ENCODE peak calls at places on chromosomes 7 and 10, in four cellular contexts. One of them, this sample, is unnamed.

GRCh38 chr10:117860823-117861222 is 185.9 kb downstream of the RAB11FIP2 start:
- DNase-seq in K562: peak
- DNase-seq in HL-60: no peak
- DNase-seq in GM12878: no peak
- DNase-seq in this sample: no peak

GRCh38 chr10:48199580-48200377 is 74.7 kb downstream of the FRMPD2 start:
- DNase-seq in HL-60: peak
- DNase-seq in K562: no peak
- DNase-seq in GM12878: no peak
- DNase-seq in this sample: no peak

GRCh38 chr10:34824870-34825269 is 9.8 kb upstream of the PARD3 start:
- DNase-seq in GM12878: no peak
- DNase-seq in K562: no peak
- DNase-seq in HL-60: no peak
- DNase-seq in this sample: no peak

GRCh38 chr10:25285809-25286208 is 111.0 kb downstream of the GPR158 start:
- DNase-seq in K562: no peak
- DNase-seq in GM12878: no peak
- DNase-seq in HL-60: no peak
- DNase-seq in this sample: no peak

GRCh38 chr7:115240242-115240641 is 318.3 kb downstream of the MDFIC start:
- DNase-seq in GM12878: no peak
- DNase-seq in HL-60: no peak
- DNase-seq in K562: no peak
- DNase-seq in this sample: no peak

GRCh38 chr10:74977913-74978847 is 133.3 kb upstream of the SAMD8 start:
- DNase-seq in K562: no peak
- DNase-seq in HL-60: peak
- DNase-seq in GM12878: peak
- DNase-seq in this sample: no peak

GRCh38 chr7:138875794-138876193 is 77.8 kb upstream of the ATP6V0A4 start:
- DNase-seq in GM12878: no peak
- DNase-seq in HL-60: no peak
- DNase-seq in K562: no peak
- DNase-seq in this sample: no peak

GRCh38 chr7:139560678-139561077 is 37.2 kb downstream of the CLEC2L start:
- DNase-seq in K562: peak
- DNase-seq in GM12878: no peak
- DNase-seq in HL-60: no peak
- DNase-seq in this sample: no peak

GRCh38 chr7:96169439-96169838 is 152.5 kb downstream of the SLC25A13 start:
- DNase-seq in HL-60: no peak
- DNase-seq in GM12878: no peak
- DNase-seq in K562: no peak
- DNase-seq in this sample: no peak

GRCh38 chr10:1545524-1545923 is 191.8 kb downstream of the ADARB2 start:
- DNase-seq in K562: no peak
- DNase-seq in GM12878: no peak
- DNase-seq in HL-60: no peak
- DNase-seq in this sample: no peak

GRCh38 chr7:71871446-71871845 is 540.7 kb downstream of the CALN1 start:
- DNase-seq in HL-60: no peak
- DNase-seq in GM12878: no peak
- DNase-seq in K562: peak
- DNase-seq in this sample: no peak

GRCh38 chr7:153091477-153091876 is 331.9 kb downstream of the ACTR3B start:
- DNase-seq in K562: no peak
- DNase-seq in GM12878: no peak
- DNase-seq in HL-60: no peak
- DNase-seq in this sample: no peak

GRCh38 chr7:46932656-46933424 is 649.1 kb downstream of the TNS3 start:
- DNase-seq in HL-60: no peak
- DNase-seq in GM12878: no peak
- DNase-seq in K562: no peak
- DNase-seq in this sample: no peak

GRCh38 chr10:14779053-14779649 is 4.5 kb upstream of the FAM107B start:
- DNase-seq in GM12878: no peak
- DNase-seq in HL-60: no peak
- DNase-seq in K562: no peak
- DNase-seq in this sample: no peak

GRCh38 chr7:4132221-4132620 is 549.9 kb upstream of the FOXK1 start:
- DNase-seq in HL-60: no peak
- DNase-seq in K562: no peak
- DNase-seq in GM12878: no peak
- DNase-seq in this sample: no peak

GRCh38 chr7:47648301-47648900 is 66.5 kb upstream of the TNS3 start:
- DNase-seq in HL-60: no peak
- DNase-seq in K562: no peak
- DNase-seq in GM12878: no peak
- DNase-seq in this sample: no peak

GRCh38 chr7:114085592-114086490 is 167.0 kb upstream of the PPP1R3A start:
- DNase-seq in HL-60: peak
- DNase-seq in K562: no peak
- DNase-seq in GM12878: no peak
- DNase-seq in this sample: no peak

GRCh38 chr7:79284226-79284625 is 169.2 kb downstream of the MAGI2 start:
- DNase-seq in GM12878: no peak
- DNase-seq in HL-60: no peak
- DNase-seq in K562: no peak
- DNase-seq in this sample: no peak

GRCh38 chr7:105307163-105307672 is 81.5 kb downstream of the SRPK2 start:
- DNase-seq in GM12878: no peak
- DNase-seq in HL-60: no peak
- DNase-seq in K562: no peak
- DNase-seq in this sample: no peak

GRCh38 chr7:112103246-112103645 is 103.0 kb downstream of the DOCK4 start:
- DNase-seq in K562: no peak
- DNase-seq in HL-60: peak
- DNase-seq in GM12878: no peak
- DNase-seq in this sample: no peak

GRCh38 chr10:118590334-118590733 is 5.1 kb downstream of the PRLHR start:
- DNase-seq in K562: no peak
- DNase-seq in GM12878: no peak
- DNase-seq in HL-60: no peak
- DNase-seq in this sample: no peak

GRCh38 chr10:4159173-4159572 is 374.2 kb upstream of the KLF6 start:
- DNase-seq in K562: no peak
- DNase-seq in HL-60: no peak
- DNase-seq in GM12878: no peak
- DNase-seq in this sample: no peak

GRCh38 chr7:111333010-111333409 is 229.3 kb downstream of the IMMP2L start:
- DNase-seq in K562: no peak
- DNase-seq in HL-60: no peak
- DNase-seq in GM12878: no peak
- DNase-seq in this sample: no peak

GRCh38 chr7:100583132-100584045 is 2.5 kb downstream of the LRCH4 start:
- DNase-seq in HL-60: peak
- DNase-seq in K562: no peak
- DNase-seq in GM12878: peak
- DNase-seq in this sample: no peak

GRCh38 chr10:100138921-100139496 is 46.8 kb downstream of the ERLIN1 start:
- DNase-seq in HL-60: no peak
- DNase-seq in GM12878: no peak
- DNase-seq in K562: no peak
- DNase-seq in this sample: no peak

GRCh38 chr10:34698979-34699378 is 116.1 kb downstream of the PARD3 start:
- DNase-seq in HL-60: no peak
- DNase-seq in GM12878: no peak
- DNase-seq in K562: no peak
- DNase-seq in this sample: no peak

GRCh38 chr10:58189269-58189668 is 78.4 kb downstream of the IPMK start:
- DNase-seq in HL-60: no peak
- DNase-seq in GM12878: no peak
- DNase-seq in K562: no peak
- DNase-seq in this sample: no peak

GRCh38 chr7:44320794-44321371 is 4.5 kb downstream of the CAMK2B start:
- DNase-seq in HL-60: no peak
- DNase-seq in GM12878: no peak
- DNase-seq in K562: no peak
- DNase-seq in this sample: no peak

GRCh38 chr10:112827951-112828350 is 122.1 kb upstream of the TCF7L2 start:
- DNase-seq in HL-60: no peak
- DNase-seq in K562: no peak
- DNase-seq in GM12878: no peak
- DNase-seq in this sample: no peak

GRCh38 chr7:76233538-76234281 is 32.0 kb downstream of the SRRM3 start:
- DNase-seq in GM12878: no peak
- DNase-seq in HL-60: no peak
- DNase-seq in K562: peak
- DNase-seq in this sample: no peak

GRCh38 chr7:47297120-47297519 is 284.8 kb downstream of the TNS3 start:
- DNase-seq in K562: no peak
- DNase-seq in GM12878: no peak
- DNase-seq in HL-60: no peak
- DNase-seq in this sample: no peak

GRCh38 chr10:123149568-123150228 is 1.8 kb downstream of the HMX2 start:
- DNase-seq in GM12878: no peak
- DNase-seq in HL-60: no peak
- DNase-seq in K562: no peak
- DNase-seq in this sample: no peak

GRCh38 chr7:111083423-111083822 is 7.5 kb upstream of the LRRN3 start:
- DNase-seq in GM12878: peak
- DNase-seq in HL-60: peak
- DNase-seq in K562: no peak
- DNase-seq in this sample: peak

DNA sequence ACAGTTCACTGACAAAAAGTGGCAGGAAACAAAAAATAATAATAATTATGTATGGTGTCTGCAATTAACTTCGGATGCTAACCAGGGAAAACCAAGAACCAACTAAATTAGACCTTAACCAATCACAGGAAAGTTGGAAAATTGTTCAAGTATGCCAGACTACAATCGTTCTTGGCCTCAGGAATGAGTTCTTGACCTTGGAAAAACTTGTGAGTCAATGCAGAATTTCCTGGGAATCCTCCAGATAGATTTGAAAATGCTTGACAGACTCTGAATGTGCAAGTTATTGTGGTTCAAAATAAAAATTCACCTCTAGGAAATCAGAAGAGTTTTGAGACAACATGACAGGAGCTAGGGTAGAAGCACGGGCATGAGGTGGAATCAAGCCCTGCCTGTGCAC is 171.5 kb downstream of the C7orf25 start:
- DNase-seq in HL-60: no peak
- DNase-seq in GM12878: no peak
- DNase-seq in K562: no peak
- DNase-seq in this sample: no peak
- TF ChIP-seq SPI1 in HL-60: no peak
- TF ChIP-seq SPI1 in GM12878: no peak
- TF ChIP-seq SPI1 in K562: no peak
- TF ChIP-seq SPI1 in this sample: no peak

GRCh38 chr10:84765656-84766055 is 437.3 kb downstream of the CCSER2 start:
- DNase-seq in HL-60: no peak
- DNase-seq in K562: no peak
- DNase-seq in GM12878: no peak
- DNase-seq in this sample: no peak

GRCh38 chr10:84766923-84767322 is 438.5 kb downstream of the CCSER2 start:
- DNase-seq in K562: no peak
- DNase-seq in GM12878: no peak
- DNase-seq in HL-60: no peak
- DNase-seq in this sample: no peak

GRCh38 chr10:84768132-84768531 is 439.7 kb downstream of the CCSER2 start:
- DNase-seq in GM12878: no peak
- DNase-seq in K562: no peak
- DNase-seq in HL-60: no peak
- DNase-seq in this sample: no peak

DNA sequence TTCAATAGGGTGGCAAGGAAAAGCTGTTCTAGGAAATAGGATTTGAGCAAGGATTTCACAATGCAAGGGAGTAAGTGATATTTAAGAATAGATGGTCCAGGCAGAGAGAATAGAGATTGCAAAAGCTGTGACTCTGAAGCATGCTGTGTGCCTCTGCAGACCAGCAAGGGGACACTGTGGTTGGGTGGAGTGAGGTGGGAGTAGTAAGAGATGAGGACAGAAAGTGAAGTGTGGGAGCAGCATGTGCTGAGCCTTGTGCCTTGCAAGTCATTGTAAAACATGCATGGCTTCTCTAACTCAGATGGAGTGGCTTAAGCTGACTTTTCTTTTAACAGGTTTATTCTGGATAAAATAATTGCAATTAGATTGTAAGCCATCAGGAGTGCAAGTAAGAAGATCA is 442.4 kb downstream of the CCSER2 start:
- DNase-seq in K562: no peak
- DNase-seq in GM12878: no peak
- DNase-seq in HL-60: no peak
- DNase-seq in this sample: no peak
- TF ChIP-seq SPI1 in K562: no peak
- TF ChIP-seq SPI1 in GM12878: no peak
- TF ChIP-seq SPI1 in HL-60: no peak
- TF ChIP-seq SPI1 in this sample: no peak

DNA sequence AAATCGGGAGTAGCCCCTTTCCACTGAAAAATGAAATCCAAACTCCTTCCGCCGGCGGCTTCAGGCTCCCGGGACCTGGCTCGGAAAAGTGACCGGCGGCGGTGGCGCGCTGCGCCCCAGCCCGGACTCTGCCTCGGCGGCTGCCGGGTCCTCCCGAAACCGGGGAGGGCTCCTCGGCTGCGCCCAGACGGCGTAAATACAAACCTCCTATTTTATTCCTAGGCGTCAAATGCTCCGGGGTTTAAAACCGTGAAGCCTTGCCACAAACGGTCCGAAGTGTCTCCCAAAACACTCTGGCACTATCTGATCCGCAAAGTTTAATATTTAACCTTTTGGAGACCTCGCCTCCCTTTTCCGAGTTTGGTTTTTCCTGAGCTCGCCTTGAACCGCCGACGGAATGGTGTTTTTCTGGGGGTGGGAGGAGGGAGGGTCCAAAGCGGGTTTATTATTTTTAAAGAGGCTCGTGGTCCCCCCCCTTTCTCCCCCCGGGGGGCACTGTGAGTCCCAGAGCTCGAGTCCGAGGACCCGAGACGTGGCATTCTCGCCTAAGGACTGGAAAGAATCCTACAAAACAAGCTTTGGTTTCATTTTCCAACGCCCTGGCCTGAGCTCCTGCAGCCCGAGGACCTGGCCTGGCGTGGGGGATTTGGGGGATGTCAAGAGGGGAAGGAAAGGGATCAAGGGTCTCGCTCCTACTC is 1.9 kb downstream of the TNRC18 start:
- DNase-seq in K562: no peak
- DNase-seq in GM12878: no peak
- DNase-seq in HL-60: peak
- DNase-seq in this sample: no peak
- TF ChIP-seq SPI1 in K562: no peak
- TF ChIP-seq SPI1 in GM12878: no peak
- TF ChIP-seq SPI1 in HL-60: no peak
- TF ChIP-seq SPI1 in this sample: no peak

DNA sequence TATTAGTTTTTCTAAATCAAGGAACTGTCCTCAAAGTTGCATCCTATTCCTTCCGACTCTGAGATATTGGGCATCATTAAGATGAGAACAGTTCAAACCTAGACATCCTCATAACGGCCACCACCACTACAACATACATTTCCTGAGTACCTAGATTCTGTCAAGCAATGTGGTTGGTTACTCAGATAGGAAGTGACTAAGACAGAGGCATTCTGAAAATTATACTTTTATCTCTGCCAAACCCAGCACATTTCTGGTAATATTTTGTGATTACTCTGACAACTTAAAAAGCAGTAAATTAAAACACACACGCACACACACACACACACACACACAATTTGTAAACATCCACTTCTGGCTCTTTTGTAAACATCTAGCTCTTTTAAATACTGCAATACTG is 291.2 kb upstream of the MEOX2 start:
- DNase-seq in GM12878: no peak
- DNase-seq in K562: no peak
- DNase-seq in HL-60: no peak
- DNase-seq in this sample: no peak
- TF ChIP-seq SPI1 in GM12878: no peak
- TF ChIP-seq SPI1 in K562: no peak
- TF ChIP-seq SPI1 in HL-60: no peak
- TF ChIP-seq SPI1 in this sample: no peak